ENCODE peak calls at places on chromosomes 6 and 20, in nine cellular contexts. K is CD14-positive monocyte, M is foreskin fibroblast, N is GM23338, T is Caco-2, O is astrocyte, V is tibial artery, U is transverse colon, C is WTC11. H is an unnamed sample.
A peak's percentile ranks its signal among the peaks of the same experiment; 100 is the strongest.

GRCh38 chr6:111727041-111727440 is 121.4 kb upstream of the TRAF3IP2 start:
- DNase-seq in T (no peak), U (no peak), M (no peak), C (no peak), V (no peak), O (peak; percentile 97), N (no peak), K (no peak), H (no peak)

GRCh38 chr20:63364801-63365585 is 3.8 kb upstream of the CHRNA4 start:
- DNase-seq in N (no peak), T (no peak), M (no peak), V (no peak), O (no peak), K (no peak), U (no peak), C (no peak), H (no peak)

GRCh38 chr20:48538058-48538825 is 289.6 kb downstream of the PREX1 start:
- DNase-seq in C (no peak), M (peak; percentile 5), N (peak; percentile 59), O (peak; percentile 96), U (no peak), K (no peak), T (peak; percentile 94), V (no peak), H (no peak)

GRCh38 chr6:131023834-131024504 is 39.1 kb downstream of the EPB41L2 start:
- DNase-seq in U (no peak), O (peak; percentile 87), T (no peak), C (no peak), K (no peak), M (peak; percentile 67), V (no peak), N (no peak), H (no peak)

GRCh38 chr6:44247338-44248302 is 719 bp downstream of the HSP90AB1 start:
- DNase-seq in M (peak; percentile 80), N (peak; percentile 62), O (no peak), C (peak; percentile 41), U (peak; percentile 78), T (peak; percentile 70), K (peak; percentile 89), V (peak; percentile 80), H (peak; percentile 75)

GRCh38 chr6:90179190-90180169 is 117.2 kb downstream of the BACH2 start:
- DNase-seq in O (no peak), U (no peak), M (peak; percentile 47), T (no peak), K (no peak), C (no peak), V (no peak), N (peak; percentile 68), H (no peak)

GRCh38 chr20:35992713-35993335 is 24.4 kb downstream of the CNBD2 start:
- DNase-seq in K (peak; percentile 57), N (peak; percentile 85), T (peak; percentile 82), O (peak; percentile 16), C (peak; percentile 23), M (peak; percentile 82), V (no peak), U (peak; percentile 44), H (no peak)

GRCh38 chr20:38209054-38209675 is 44.1 kb upstream of the TGM2 start:
- DNase-seq in K (peak; percentile 35), N (no peak), T (peak; percentile 19), U (no peak), C (no peak), V (peak; percentile 46), O (no peak), M (no peak), H (no peak)

GRCh38 chr6:53671111-53671510 is 5.6 kb upstream of the KLHL31 start:
- DNase-seq in O (peak; percentile 79), N (no peak), C (no peak), M (no peak), U (no peak), V (no peak), K (no peak), T (no peak), H (no peak)

GRCh38 chr6:26029857-26030653 is 57.2 kb upstream of the HFE start:
- DNase-seq in N (no peak), C (no peak), T (no peak), M (no peak), U (no peak), O (no peak), K (no peak), V (no peak), H (no peak)

DNA sequence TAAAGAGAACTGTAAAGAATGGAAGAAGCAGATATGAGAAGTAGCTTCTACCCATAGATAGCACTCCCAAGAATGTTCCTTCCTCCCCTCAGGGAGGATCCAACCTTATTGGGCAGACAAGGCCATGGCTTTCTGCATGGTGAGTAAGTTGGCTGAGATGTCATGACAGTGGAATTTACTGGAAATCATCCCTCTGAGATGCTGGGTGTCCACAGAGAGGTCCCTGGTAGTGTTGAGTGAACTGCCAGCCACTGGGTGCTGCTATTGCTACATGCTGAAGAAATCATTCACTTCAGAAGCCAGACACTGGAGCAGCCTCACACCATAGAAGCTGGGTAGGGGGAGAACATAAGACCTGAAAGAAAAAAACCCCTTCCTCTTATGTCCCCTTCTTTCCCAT is 46.4 kb upstream of the FERMT1 start:
- DNase-seq in T (no peak), K (no peak), O (peak; percentile 3), V (no peak), M (peak; percentile 8), U (no peak), N (no peak), C (no peak), H (no peak)
- TF ChIP-seq CTCF in T (peak; percentile 19), K (no peak), O (no peak), V (no peak), M (no peak), U (no peak), N (peak; percentile 41), C (no peak), H (no peak)

GRCh38 chr20:51379601-51380341 is 162.7 kb downstream of the NFATC2 start:
- DNase-seq in O (no peak), U (no peak), V (no peak), M (peak; percentile 47), T (no peak), K (no peak), C (no peak), N (no peak), H (no peak)

GRCh38 chr20:51380401-51381385 is 161.8 kb downstream of the NFATC2 start:
- DNase-seq in C (no peak), V (no peak), N (no peak), K (no peak), U (no peak), O (no peak), M (no peak), T (no peak), H (no peak)

GRCh38 chr20:51377132-51377531 is 165.4 kb downstream of the NFATC2 start:
- DNase-seq in N (no peak), O (no peak), T (no peak), V (no peak), K (no peak), M (no peak), C (no peak), U (no peak), H (no peak)

GRCh38 chr20:51376121-51376520 is 166.4 kb downstream of the NFATC2 start:
- DNase-seq in N (no peak), C (no peak), V (no peak), U (no peak), K (no peak), M (no peak), O (no peak), T (no peak), H (no peak)

GRCh38 chr20:51378171-51378928 is 164.2 kb downstream of the NFATC2 start:
- DNase-seq in U (no peak), V (no peak), N (peak; percentile 65), O (no peak), C (peak; percentile 61), K (no peak), T (no peak), M (no peak), H (no peak)
- TF ChIP-seq CTCF in U (no peak), V (no peak), N (peak; percentile 86), O (no peak), C (no peak), K (no peak), T (no peak), M (no peak), H (no peak)

GRCh38 chr20:52746768-52747167 is 225.4 kb upstream of the TSHZ2 start:
- DNase-seq in T (no peak), M (no peak), C (no peak), U (no peak), V (no peak), O (no peak), N (no peak), K (no peak), H (no peak)

GRCh38 chr20:52749020-52749419 is 223.1 kb upstream of the TSHZ2 start:
- DNase-seq in N (no peak), M (no peak), O (no peak), K (no peak), U (no peak), T (no peak), V (no peak), C (no peak), H (no peak)

GRCh38 chr20:52746190-52746589 is 226.0 kb upstream of the TSHZ2 start:
- DNase-seq in T (no peak), V (no peak), C (peak; percentile 61), M (no peak), O (no peak), K (no peak), N (peak; percentile 76), U (no peak), H (no peak)

GRCh38 chr20:52748235-52748950 is 223.8 kb upstream of the TSHZ2 start:
- DNase-seq in T (no peak), O (no peak), U (no peak), C (no peak), K (no peak), M (no peak), V (peak; percentile 50), N (no peak), H (no peak)

GRCh38 chr20:52747736-52748135 is 224.4 kb upstream of the TSHZ2 start:
- DNase-seq in M (no peak), O (peak; percentile 3), C (peak; percentile 34), K (no peak), N (peak; percentile 75), V (no peak), U (no peak), T (no peak), H (no peak)
- TF ChIP-seq CTCF in M (no peak), O (no peak), C (peak; percentile 39), K (no peak), N (peak; percentile 67), V (no peak), U (no peak), T (peak; percentile 58), H (no peak)

GRCh38 chr6:88513920-88514319 is 347.8 kb upstream of the CNR1 start:
- DNase-seq in K (no peak), O (no peak), N (no peak), C (no peak), V (no peak), T (no peak), U (no peak), M (no peak), H (no peak)
- TF ChIP-seq CTCF in K (no peak), O (no peak), N (no peak), C (no peak), V (no peak), T (no peak), U (no peak), M (no peak), H (no peak)

DNA sequence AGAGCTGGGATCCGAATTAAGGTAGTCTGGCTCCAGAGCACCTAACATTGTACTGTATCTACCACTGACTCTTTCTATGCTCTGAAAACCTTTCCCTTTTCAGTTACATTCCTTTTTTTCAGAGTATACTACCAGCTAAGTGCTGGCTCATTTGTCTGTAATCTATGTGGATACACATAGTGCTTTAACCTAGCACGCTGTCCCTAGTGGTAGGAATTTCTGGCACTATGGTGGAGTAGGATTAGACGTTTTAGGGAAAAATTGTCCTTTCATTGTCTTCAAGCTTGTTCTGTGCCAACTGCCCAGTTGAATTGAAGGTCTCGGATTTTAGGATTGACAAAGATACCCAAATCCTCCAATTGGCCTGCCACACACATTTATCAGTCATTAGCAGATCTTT is 259.1 kb upstream of the FERMT1 start:
- DNase-seq in V (no peak), U (no peak), K (no peak), C (no peak), O (peak; percentile 11), N (peak; percentile 79), T (peak; percentile 50), M (no peak), H (no peak)
- TF ChIP-seq CTCF in V (no peak), U (peak; percentile 23), K (no peak), C (peak; percentile 48), O (peak; percentile 53), N (peak; percentile 72), T (peak; percentile 60), M (peak; percentile 10), H (no peak)

H was measured in activated B cell treated with CpG ODN at 0.5 μM for 24 hours.